ENCODE peak calls at places on chromosome 5, in six cellular contexts. G is heart left ventricle; X is CD8-positive, alpha-beta memory T cell; K is HepG2; E is fibroblast of the aortic adventitia; C is cardiac fibroblast. I is an unnamed sample.

GRCh38 chr5:157479166-157479565 is 19.2 kb downstream of the NIPAL4 start:
- DNase-seq in K (no peak), X (no peak), E (peak; percentile 12), G (no peak), C (no peak), I (no peak)

GRCh38 chr5:72234265-72234700 is 85.8 kb downstream of the MRPS27 start:
- DNase-seq in X (no peak), K (no peak), E (peak; percentile 79), G (no peak), C (peak; percentile 57), I (peak; percentile 50)

GRCh38 chr5:154166901-154167791 is 23.4 kb upstream of the GALNT10 start:
- DNase-seq in K (no peak), E (no peak), C (no peak), X (no peak), G (no peak), I (no peak)

GRCh38 chr5:137743031-137743640 is 7.2 kb upstream of the KLHL3 start:
- DNase-seq in G (peak; percentile 33), X (peak; percentile 67), K (peak; percentile 77), E (peak; percentile 82), C (peak; percentile 89), I (peak; percentile 73)

GRCh38 chr5:127936439-127936972 is 147.1 kb upstream of the SLC12A2 start:
- DNase-seq in G (no peak), X (no peak), K (no peak), C (no peak), E (no peak), I (peak; percentile 96)

GRCh38 chr5:172640822-172641358 is at the start of gene NEURL1B:
- DNase-seq in E (no peak), G (peak; percentile 81), C (peak; percentile 54), X (no peak), K (peak; percentile 29), I (peak; percentile 54)

GRCh38 chr5:61905635-61906034 is 400.4 kb upstream of the KIF2A start:
- DNase-seq in K (no peak), X (no peak), G (no peak), C (no peak), E (no peak), I (no peak)

GRCh38 chr5:147906326-147907095 is at the start of gene C5orf46:
- DNase-seq in C (peak; percentile 21), X (no peak), K (peak; percentile 46), G (no peak), E (peak; percentile 73), I (no peak)

GRCh38 chr5:117982691-117983090 is 1005.7 kb downstream of the DTWD2 start:
- DNase-seq in K (no peak), X (no peak), E (no peak), G (no peak), C (peak; percentile 9), I (no peak)

DNA sequence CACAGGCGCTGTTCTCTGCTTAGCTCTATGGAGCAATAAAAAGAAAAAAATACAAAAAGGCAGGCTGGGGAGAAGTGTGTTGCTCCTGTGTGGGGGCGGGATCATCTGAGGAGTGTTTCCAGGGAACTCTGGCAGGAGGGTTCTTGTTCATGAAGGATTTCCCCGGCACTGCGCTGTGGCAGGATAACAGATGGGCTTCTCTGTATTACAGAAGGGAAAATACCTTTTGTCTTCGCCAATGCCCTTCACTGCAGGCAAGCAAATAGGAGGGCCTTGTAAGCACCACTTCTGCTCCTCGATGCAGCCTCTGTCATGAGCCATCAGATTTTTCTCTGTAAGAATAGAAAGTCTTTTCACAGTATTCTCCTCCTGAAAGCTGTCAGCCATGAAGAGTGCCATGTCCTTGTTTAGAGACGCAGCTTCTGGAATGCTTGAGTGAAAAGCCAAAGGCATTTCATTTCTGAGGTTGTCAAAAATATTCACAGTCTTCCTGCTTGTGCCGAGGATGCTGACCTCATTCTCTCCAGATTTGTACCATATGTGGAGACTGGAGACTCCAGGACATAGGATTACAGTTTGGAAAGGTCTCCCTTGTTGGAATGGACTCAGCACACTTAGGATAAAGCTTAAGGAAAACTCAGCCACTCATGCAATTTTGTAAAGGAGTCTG is 294.0 kb downstream of the YTHDC2 start:
- DNase-seq in G (peak; percentile 25), E (peak; percentile 2), K (no peak), C (peak; percentile 31), X (no peak), I (no peak)
- H3K4me3 ChIP-seq in G (no peak overlapping the region), E (no peak overlapping the region), K (no peak overlapping the region), C (no peak overlapping the region), X (no peak overlapping the region), I (no peak overlapping the region)

GRCh38 chr5:55989860-55990259 is 4.9 kb downstream of the IL6ST start:
- DNase-seq in K (peak; percentile 35), G (no peak), C (no peak), E (no peak), X (no peak), I (no peak)
- H3K4me3 ChIP-seq in K (peak overlapping the region; percentile 24), G (no peak overlapping the region), C (peak overlapping the region; percentile 0), E (peak overlapping the region; percentile 20), X (no peak overlapping the region), I (no peak overlapping the region)

GRCh38 chr5:143267186-143267585 is 136.3 kb downstream of the NR3C1 start:
- DNase-seq in X (no peak), E (no peak), G (no peak), C (no peak), K (no peak), I (no peak)
- H3K4me3 ChIP-seq in X (no peak overlapping the region), E (no peak overlapping the region), G (no peak overlapping the region), C (no peak overlapping the region), K (no peak overlapping the region), I (no peak overlapping the region)

GRCh38 chr5:23289162-23289561 is 218.2 kb upstream of the PRDM9 start:
- DNase-seq in C (no peak), G (no peak), E (no peak), X (no peak), K (no peak), I (no peak)

DNA sequence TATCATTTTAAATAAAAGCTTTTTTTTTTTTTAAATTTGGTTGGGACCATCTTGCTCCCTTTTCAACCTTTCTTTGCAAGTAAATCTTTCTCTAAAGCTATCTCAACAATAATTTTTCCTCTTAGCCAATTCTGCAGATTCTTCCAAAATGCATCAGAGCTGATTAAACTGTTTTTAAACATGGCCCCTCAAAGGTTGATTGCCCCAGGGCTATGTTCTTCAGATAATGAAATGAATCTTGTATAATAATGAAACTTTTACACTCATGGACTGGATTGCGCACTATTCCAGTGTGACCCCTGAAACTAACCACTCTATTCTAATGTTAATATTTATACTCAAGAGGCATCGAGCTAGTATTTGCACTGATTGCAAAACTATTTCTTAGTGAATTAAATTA is 222.8 kb upstream of the PRDM9 start:
- DNase-seq in C (no peak), X (no peak), G (no peak), E (no peak), K (no peak), I (no peak)
- H3K4me3 ChIP-seq in C (no peak overlapping the region), X (no peak overlapping the region), G (no peak overlapping the region), E (no peak overlapping the region), K (no peak overlapping the region), I (no peak overlapping the region)

DNA sequence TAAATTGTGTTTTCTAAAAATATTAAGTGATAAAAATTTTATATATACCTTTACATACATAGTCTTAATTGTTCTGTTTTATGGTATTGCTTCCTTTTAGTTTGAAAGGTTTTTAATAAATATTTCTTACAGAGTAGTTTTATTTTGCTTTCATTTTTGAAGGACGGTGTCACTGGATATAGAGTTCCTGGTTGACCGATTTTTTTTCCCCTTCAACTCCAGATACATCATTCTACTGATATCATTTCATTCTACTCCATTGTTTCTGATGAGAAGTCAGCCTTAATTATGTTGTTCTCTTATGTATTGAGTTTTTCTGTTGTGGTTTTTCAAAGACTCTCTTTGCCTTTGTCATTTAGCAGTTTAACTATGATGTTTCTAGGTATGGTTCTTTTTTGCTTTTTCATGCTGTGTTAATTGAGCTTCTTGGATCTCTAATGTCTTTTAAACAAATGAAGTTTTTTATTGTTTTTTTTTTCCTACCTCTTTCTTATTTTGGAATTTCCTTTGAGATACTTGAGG is 30.4 kb downstream of the MTREX start:
- DNase-seq in E (peak; percentile 9), X (peak; percentile 11), K (no peak), G (no peak), C (peak; percentile 7), I (peak; percentile 64)
- H3K4me3 ChIP-seq in E (no peak overlapping the region), X (no peak overlapping the region), K (no peak overlapping the region), G (no peak overlapping the region), C (no peak overlapping the region), I (no peak overlapping the region)

GRCh38 chr5:64505769-64506566 is at the start of gene RGS7BP:
- DNase-seq in C (peak; percentile 47), K (no peak), E (peak; percentile 23), X (no peak), G (peak; percentile 48), I (no peak)
- H3K4me3 ChIP-seq in C (peak within 1 kb of the TSS; percentile 41), K (peak within 1 kb of the TSS; percentile 31), E (peak within 1 kb of the TSS; percentile 52), X (no peak within 1 kb of the TSS), G (peak within 1 kb of the TSS; percentile 59), I (no peak within 1 kb of the TSS)

GRCh38 chr5:139747583-139748504 is 47.8 kb upstream of the PSD2 start:
- DNase-seq in E (peak; percentile 38), C (peak; percentile 48), X (peak; percentile 41), G (peak; percentile 71), K (no peak), I (no peak)
- H3K4me3 ChIP-seq in E (peak overlapping the region; percentile 33), C (peak overlapping the region; percentile 29), X (peak overlapping the region; percentile 70), G (peak overlapping the region; percentile 49), K (peak overlapping the region; percentile 55), I (peak overlapping the region; percentile 36)